ENCODE peak calls at places on chromosome 20, in eight cellular contexts. C is stomach, O is H54, P is erythroblast, R is tibial nerve, Z is Peyer's patch, E is A549, N is ovary. H is an unnamed sample.

GRCh38 chr20:41174373-41174772 is 37.0 kb downstream of the PLCG1 start:
- DNase-seq in C (no peak), O (no peak), P (no peak), R (no peak), Z (peak), E (no peak), N (no peak), H (no peak)

GRCh38 chr20:3997446-3997845 is 17.9 kb downstream of the RNF24 start:
- DNase-seq in C (no peak), O (no peak), P (no peak), R (no peak), Z (no peak), E (no peak), N (no peak), H (no peak)

GRCh38 chr20:7657569-7657968 is 282.7 kb downstream of the HAO1 start:
- DNase-seq in C (no peak), O (no peak), P (no peak), R (no peak), Z (no peak), E (no peak), N (no peak), H (no peak)

GRCh38 chr20:48770700-48771099 is 57.1 kb downstream of the PREX1 start:
- DNase-seq in C (no peak), O (no peak), P (no peak), R (no peak), Z (no peak), E (no peak), N (no peak), H (no peak)

GRCh38 chr20:53739799-53740785 is 146.5 kb upstream of the ZNF217 start:
- DNase-seq in C (no peak), O (no peak), P (peak), R (no peak), Z (no peak), E (no peak), N (no peak), H (no peak)

GRCh38 chr20:43959079-43959919 is 44.6 kb downstream of the TOX2 start:
- DNase-seq in C (no peak), O (no peak), P (no peak), R (no peak), Z (no peak), E (no peak), N (no peak), H (peak)

GRCh38 chr20:9388160-9388825 is 126.1 kb upstream of the LAMP5 start:
- DNase-seq in C (no peak), O (no peak), P (no peak), R (no peak), Z (no peak), E (no peak), N (no peak), H (no peak)

GRCh38 chr20:52731086-52731485 is 241.1 kb upstream of the TSHZ2 start:
- DNase-seq in C (peak), O (no peak), P (no peak), R (no peak), Z (no peak), E (no peak), N (no peak), H (no peak)

GRCh38 chr20:1879369-1879768 is 15.8 kb upstream of the SIRPA start:
- DNase-seq in C (no peak), O (no peak), P (no peak), R (no peak), Z (no peak), E (no peak), N (no peak), H (no peak)

GRCh38 chr20:33600414-33600813 is 61.7 kb upstream of the C20orf144 start:
- DNase-seq in C (no peak), O (no peak), P (no peak), R (no peak), Z (no peak), E (no peak), N (no peak), H (no peak)

GRCh38 chr20:51695574-51696303 is 72.5 kb downstream of the ATP9A start:
- DNase-seq in C (peak), O (peak), P (no peak), R (no peak), Z (no peak), E (peak), N (no peak), H (peak)

GRCh38 chr20:54431545-54431944 is 43.8 kb upstream of the DOK5 start:
- DNase-seq in C (no peak), O (no peak), P (no peak), R (no peak), Z (no peak), E (no peak), N (no peak), H (no peak)

GRCh38 chr20:4898282-4898681 is 103.0 kb downstream of the SLC23A2 start:
- DNase-seq in C (peak), O (peak), P (no peak), R (no peak), Z (no peak), E (no peak), N (peak), H (peak)

GRCh38 chr20:37342231-37343177 is 3.4 kb upstream of the SRC start:
- DNase-seq in C (no peak), O (no peak), P (no peak), R (no peak), Z (no peak), E (peak), N (peak), H (no peak)

GRCh38 chr20:33394718-33395117 is 6.6 kb downstream of the CDK5RAP1 start:
- DNase-seq in C (no peak), O (no peak), P (peak), R (no peak), Z (no peak), E (no peak), N (no peak), H (peak)

GRCh38 chr20:38275815-38276550 is 15.4 kb upstream of the KIAA1755 start:
- DNase-seq in C (no peak), O (no peak), P (no peak), R (no peak), Z (no peak), E (no peak), N (no peak), H (peak)

GRCh38 chr20:32050851-32051556 is 1.0 kb upstream of the HCK start:
- DNase-seq in C (no peak), O (no peak), P (no peak), R (no peak), Z (peak), E (no peak), N (no peak), H (no peak)

GRCh38 chr20:41180599-41181333 is 43.4 kb downstream of the PLCG1 start:
- DNase-seq in C (peak), O (no peak), P (no peak), R (peak), Z (peak), E (no peak), N (no peak), H (no peak)

GRCh38 chr20:11153819-11154218 is 480.0 kb upstream of the JAG1 start:
- DNase-seq in C (no peak), O (no peak), P (no peak), R (no peak), Z (no peak), E (no peak), N (no peak), H (no peak)

GRCh38 chr20:50221501-50222323 is 31.1 kb downstream of the CEBPB start:
- DNase-seq in C (no peak), O (peak), P (no peak), R (no peak), Z (no peak), E (no peak), N (no peak), H (no peak)

GRCh38 chr20:33165416-33166055 is 2.4 kb upstream of the BPIFA2 start:
- DNase-seq in C (no peak), O (no peak), P (no peak), R (no peak), Z (no peak), E (no peak), N (no peak), H (no peak)

GRCh38 chr20:62136283-62137091 is 6.7 kb downstream of the PSMA7 start:
- DNase-seq in C (peak), O (no peak), P (peak), R (peak), Z (peak), E (peak), N (peak), H (peak)

GRCh38 chr20:53871541-53871940 is 198.9 kb downstream of the BCAS1 start:
- DNase-seq in C (no peak), O (no peak), P (no peak), R (no peak), Z (no peak), E (no peak), N (no peak), H (no peak)

GRCh38 chr20:38143646-38144554 is 21.2 kb downstream of the TGM2 start:
- DNase-seq in C (peak), O (peak), P (peak), R (no peak), Z (no peak), E (peak), N (no peak), H (peak)

GRCh38 chr20:31943052-31943471 is 8.8 kb downstream of the PDRG1 start:
- DNase-seq in C (peak), O (no peak), P (no peak), R (no peak), Z (no peak), E (no peak), N (peak), H (no peak)

GRCh38 chr20:54914995-54915394 is 439.6 kb downstream of the DOK5 start:
- DNase-seq in C (no peak), O (no peak), P (no peak), R (no peak), Z (no peak), E (no peak), N (no peak), H (no peak)

GRCh38 chr20:60250251-60250650 is 292.0 kb downstream of the CDH26 start:
- DNase-seq in C (no peak), O (peak), P (no peak), R (no peak), Z (no peak), E (no peak), N (no peak), H (no peak)

GRCh38 chr20:52915564-52915963 is 56.6 kb upstream of the TSHZ2 start:
- DNase-seq in C (no peak), O (no peak), P (no peak), R (no peak), Z (no peak), E (no peak), N (no peak), H (no peak)

GRCh38 chr20:45340951-45341350 is 7.3 kb downstream of the SDC4 start:
- DNase-seq in C (no peak), O (no peak), P (no peak), R (no peak), Z (no peak), E (no peak), N (no peak), H (no peak)

GRCh38 chr20:19003759-19004336 is 190.3 kb downstream of the SCP2D1 start:
- DNase-seq in C (no peak), O (no peak), P (no peak), R (no peak), Z (no peak), E (no peak), N (no peak), H (no peak)

GRCh38 chr20:1467355-1468116 is 887 bp upstream of the NSFL1C start:
- DNase-seq in C (peak), O (no peak), P (peak), R (no peak), Z (peak), E (no peak), N (peak), H (no peak)

GRCh38 chr20:6008254-6008653 is 45.6 kb downstream of the LRRN4 start:
- DNase-seq in C (peak), O (peak), P (peak), R (peak), Z (no peak), E (peak), N (peak), H (peak)
- TF ChIP-seq POLR2A in C (no peak), O (no peak), P (no peak), R (no peak), Z (no peak), E (no peak), N (no peak), H (no peak)

DNA sequence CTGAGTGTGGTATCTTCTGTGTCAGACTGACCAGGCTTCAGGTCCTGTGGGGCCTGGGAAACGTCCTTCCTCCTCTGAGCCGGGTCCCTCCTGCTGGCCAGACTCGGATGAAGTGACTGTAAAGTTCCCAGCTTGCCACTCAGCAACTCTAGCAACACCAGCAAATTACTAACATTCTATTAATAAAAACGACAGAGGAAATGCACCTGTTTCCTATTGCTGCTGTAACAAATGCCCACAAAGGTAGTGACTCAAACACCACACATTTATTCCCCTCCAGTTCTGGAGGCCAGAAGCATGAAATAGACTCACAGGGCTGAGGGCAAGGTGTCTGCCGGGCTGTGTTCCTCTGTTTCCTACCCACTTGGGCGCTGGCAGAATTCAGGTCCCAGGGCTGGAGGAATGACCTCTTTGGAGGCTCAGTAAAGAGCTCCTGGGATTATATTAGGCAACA is 48.8 kb downstream of the CTCFL start:
- DNase-seq in C (no peak), O (no peak), P (no peak), R (no peak), Z (no peak), E (no peak), N (no peak), H (peak)
- TF ChIP-seq POLR2A in C (no peak), O (no peak), P (no peak), R (no peak), Z (no peak), E (no peak), N (no peak), H (no peak)

DNA sequence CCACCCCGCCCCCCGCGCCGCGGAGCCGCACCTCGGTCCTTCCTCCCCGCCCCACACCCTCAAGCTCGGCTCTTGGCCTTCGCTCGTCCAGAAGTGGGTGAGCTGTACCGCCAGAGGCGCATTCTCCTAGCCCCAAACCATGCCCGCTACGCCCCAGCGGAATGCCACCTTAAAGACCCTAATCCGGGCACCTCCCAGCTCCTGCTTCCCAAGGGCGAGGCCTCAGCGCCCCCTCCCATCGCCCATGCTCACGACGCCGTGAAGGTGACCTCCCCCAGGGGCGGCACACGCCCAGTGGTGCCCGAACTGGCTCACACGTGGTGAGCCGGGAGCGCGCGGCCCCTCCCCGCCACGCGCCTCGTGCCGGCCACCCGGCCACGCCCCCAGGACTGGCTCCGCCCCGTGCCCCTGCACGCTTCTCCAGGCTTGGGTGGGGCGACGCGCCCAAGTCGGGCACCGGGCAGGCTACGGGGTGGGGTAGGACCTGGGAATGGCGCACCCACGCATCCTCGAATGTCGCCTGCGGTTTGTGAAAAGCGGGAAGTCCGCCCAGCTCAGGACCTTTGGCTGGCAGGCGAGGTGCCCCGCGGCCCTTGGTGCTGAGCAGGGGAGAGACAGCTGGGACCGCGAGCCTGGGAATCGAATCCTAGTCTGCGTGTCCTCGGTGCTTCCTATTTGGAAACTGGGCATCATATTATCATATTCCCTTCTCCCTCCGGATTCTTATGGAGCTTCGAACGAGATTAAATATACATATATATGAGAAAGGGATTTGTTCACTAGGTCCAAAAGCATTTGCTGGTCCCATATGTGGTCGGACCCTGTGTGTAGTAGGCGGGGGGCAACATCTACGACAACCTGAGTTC is 942 bp upstream of the SOX12 start:
- DNase-seq in C (peak), O (peak), P (peak), R (peak), Z (peak), E (peak), N (peak), H (peak)
- TF ChIP-seq POLR2A in C (no peak), O (peak), P (peak), R (peak), Z (no peak), E (peak), N (peak), H (peak)

GRCh38 chr20:35146922-35147574 is at the start of gene EDEM2:
- DNase-seq in C (peak), O (peak), P (peak), R (peak), Z (peak), E (peak), N (peak), H (peak)
- TF ChIP-seq POLR2A in C (no peak), O (peak), P (peak), R (peak), Z (peak), E (peak), N (peak), H (peak)

DNA sequence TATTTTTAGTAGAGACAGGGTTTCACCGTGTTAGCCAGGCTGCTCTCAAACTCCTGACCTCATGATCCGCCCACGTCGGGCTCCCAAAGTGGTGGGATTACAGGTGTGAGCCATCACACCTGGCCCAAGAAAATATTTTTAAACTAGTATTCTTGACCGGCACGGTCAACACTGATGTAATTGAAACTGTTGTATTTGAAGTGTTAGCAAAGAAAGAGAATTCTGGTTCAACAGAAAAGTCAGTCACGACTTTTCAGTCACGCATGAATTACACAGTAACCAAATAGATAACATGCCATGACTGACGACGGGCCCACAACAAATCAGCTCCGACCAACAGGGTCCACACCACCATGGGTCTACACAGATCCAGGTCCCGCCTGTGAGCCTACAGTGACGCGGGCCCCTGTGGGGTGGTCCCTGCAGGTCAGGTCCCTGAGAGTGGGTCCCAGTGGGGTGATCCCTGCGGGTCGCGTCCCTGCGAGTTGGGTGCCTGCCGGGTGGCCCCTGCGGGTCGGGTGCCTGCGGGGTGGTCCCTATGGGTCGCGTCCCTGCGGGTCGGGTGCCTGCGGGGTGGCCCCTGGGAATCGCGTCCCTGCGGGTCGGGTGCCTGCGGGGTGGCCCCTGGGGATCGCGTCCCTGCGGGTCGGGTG is 1.0 kb downstream of the GMEB2 start:
- DNase-seq in C (no peak), O (no peak), P (peak), R (no peak), Z (no peak), E (no peak), N (peak), H (no peak)
- TF ChIP-seq POLR2A in C (no peak), O (no peak), P (peak), R (no peak), Z (no peak), E (no peak), N (no peak), H (peak)

GRCh38 chr20:23112595-23112994 is 26.5 kb upstream of the CD93 start:
- DNase-seq in C (no peak), O (no peak), P (peak), R (no peak), Z (no peak), E (no peak), N (no peak), H (no peak)
- TF ChIP-seq POLR2A in C (no peak), O (no peak), P (no peak), R (no peak), Z (no peak), E (no peak), N (no peak), H (no peak)

DNA sequence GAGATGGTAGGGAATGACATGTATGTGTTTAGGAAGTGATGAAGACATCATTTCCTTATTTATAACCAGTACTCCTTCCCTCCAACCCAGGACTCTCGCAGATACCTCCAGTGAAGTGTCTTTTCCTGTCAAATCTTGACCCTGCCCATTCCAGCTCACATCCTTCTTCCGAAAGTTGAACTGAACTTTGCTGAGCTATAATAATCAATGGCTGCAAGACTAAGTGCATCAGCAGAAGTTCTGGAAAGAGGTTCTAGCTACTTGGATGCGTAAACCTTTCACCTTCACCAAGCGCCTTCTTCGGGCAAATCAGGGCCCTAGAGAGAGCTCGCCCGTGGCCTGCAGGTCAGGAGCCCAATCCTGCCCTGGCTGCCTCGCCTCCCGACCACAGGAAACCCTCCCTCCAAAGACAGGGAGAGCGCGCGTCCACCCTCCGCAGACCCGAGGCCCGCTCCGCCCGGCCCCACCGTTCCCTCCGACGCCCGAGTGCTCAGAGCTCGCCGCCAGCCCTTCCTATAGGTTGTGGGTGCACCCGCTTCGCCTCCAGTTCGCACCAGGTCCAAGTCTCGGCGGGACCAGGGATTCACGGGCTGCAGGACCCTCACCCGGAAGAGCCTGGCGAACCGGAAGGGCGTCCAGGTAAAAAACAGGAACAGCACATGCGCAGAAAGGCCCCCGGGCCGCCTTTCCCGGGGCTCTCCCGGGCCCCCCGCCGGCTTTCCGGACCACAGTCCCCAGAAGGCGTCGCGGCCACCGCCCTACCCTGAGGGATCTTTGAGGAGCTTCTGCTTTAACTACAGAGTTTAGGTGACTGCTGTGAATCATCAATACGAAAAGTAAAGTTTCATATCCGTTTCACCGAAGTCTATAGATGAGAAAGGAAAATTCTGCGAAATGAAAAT is at the start of gene ZNF334:
- DNase-seq in C (peak), O (no peak), P (no peak), R (peak), Z (no peak), E (no peak), N (peak), H (no peak)
- TF ChIP-seq POLR2A in C (no peak), O (peak), P (no peak), R (no peak), Z (peak), E (no peak), N (no peak), H (no peak)

H was measured in endothelial cell of umbilical vein.